ENCODE peak calls at places on chromosomes 12 and 14, in six cellular contexts. W, L, S, V, B and I are unnamed samples.
A peak's percentile ranks its signal among the peaks of the same experiment; 100 is the strongest.

GRCh38 chr12:39272934-39273770 is 169.8 kb downstream of the KIF21A start:
- DNase-seq in W (no peak), L (no peak), S (peak; percentile 61), V (peak; percentile 38), B (peak; percentile 35), I (peak; percentile 10)

GRCh38 chr14:69039287-69039628 is 60.2 kb upstream of the ACTN1 start:
- DNase-seq in W (no peak), L (no peak), S (no peak), V (no peak), B (peak; percentile 72), I (no peak)

GRCh38 chr12:76883826-76884225 is 5.0 kb upstream of the CSRP2 start:
- DNase-seq in W (no peak), L (no peak), S (no peak), V (no peak), B (peak; percentile 27), I (no peak)

GRCh38 chr12:82325540-82326336 is 32.4 kb downstream of the CCDC59 start:
- DNase-seq in W (no peak), L (no peak), S (no peak), V (no peak), B (no peak), I (no peak)

GRCh38 chr12:124509676-124510300 is 57.6 kb downstream of the NCOR2 start:
- DNase-seq in W (no peak), L (peak; percentile 85), S (peak; percentile 63), V (no peak), B (peak; percentile 89), I (peak; percentile 70)

GRCh38 chr14:75559451-75560187 is 18.8 kb upstream of the FLVCR2 start:
- DNase-seq in W (no peak), L (no peak), S (peak; percentile 57), V (no peak), B (peak; percentile 93), I (no peak)

GRCh38 chr12:34345801-34346200 is 323.5 kb downstream of the ALG10 start:
- DNase-seq in W (no peak), L (no peak), S (no peak), V (no peak), B (no peak), I (peak; percentile 44)

GRCh38 chr14:104093366-104094055 is 8.0 kb downstream of the ASPG start:
- DNase-seq in W (no peak), L (no peak), S (no peak), V (no peak), B (no peak), I (peak; percentile 81)

GRCh38 chr14:20262642-20263128 is 23.6 kb downstream of the OR11H4 start:
- DNase-seq in W (no peak), L (no peak), S (no peak), V (no peak), B (peak; percentile 89), I (no peak)

GRCh38 chr14:57275023-57275664 is 6.4 kb downstream of the AP5M1 start:
- DNase-seq in W (no peak), L (no peak), S (no peak), V (no peak), B (no peak), I (no peak)

GRCh38 chr12:113757223-113758002 is 208.7 kb downstream of the RBM19 start:
- DNase-seq in W (no peak), L (no peak), S (no peak), V (no peak), B (peak; percentile 5), I (peak; percentile 61)

GRCh38 chr14:88798161-88798560 is 5.4 kb upstream of the EML5 start:
- DNase-seq in W (no peak), L (no peak), S (no peak), V (no peak), B (no peak), I (no peak)

GRCh38 chr12:3667485-3667884 is 85.4 kb downstream of the CRACR2A start:
- DNase-seq in W (no peak), L (no peak), S (no peak), V (no peak), B (no peak), I (peak; percentile 41)

GRCh38 chr12:1587927-1588573 is 6.3 kb downstream of the FBXL14 start:
- DNase-seq in W (no peak), L (no peak), S (no peak), V (no peak), B (no peak), I (peak; percentile 72)

GRCh38 chr12:76108356-76108755 is 23.9 kb upstream of the NAP1L1 start:
- DNase-seq in W (no peak), L (no peak), S (no peak), V (no peak), B (no peak), I (no peak)

GRCh38 chr14:37599527-37600368 is 4.3 kb downstream of the TTC6 start:
- DNase-seq in W (no peak), L (no peak), S (peak; percentile 40), V (no peak), B (no peak), I (peak; percentile 87)

GRCh38 chr12:27236498-27236897 is 7.6 kb upstream of the STK38L start:
- DNase-seq in W (no peak), L (no peak), S (peak; percentile 13), V (no peak), B (peak; percentile 29), I (no peak)

GRCh38 chr12:47854531-47854930 is 34.8 kb upstream of the HDAC7 start:
- DNase-seq in W (no peak), L (peak; percentile 21), S (no peak), V (no peak), B (no peak), I (no peak)

GRCh38 chr12:116233669-116234068 is 43.8 kb downstream of the MED13L start:
- DNase-seq in W (no peak), L (no peak), S (no peak), V (no peak), B (no peak), I (no peak)

GRCh38 chr12:9340422-9341259 is 132.4 kb upstream of the PZP start:
- DNase-seq in W (no peak), L (no peak), S (no peak), V (no peak), B (peak; percentile 50), I (no peak)

GRCh38 chr14:50697659-50698290 is 29.7 kb upstream of the SAV1 start:
- DNase-seq in W (no peak), L (no peak), S (no peak), V (no peak), B (no peak), I (no peak)

DNA sequence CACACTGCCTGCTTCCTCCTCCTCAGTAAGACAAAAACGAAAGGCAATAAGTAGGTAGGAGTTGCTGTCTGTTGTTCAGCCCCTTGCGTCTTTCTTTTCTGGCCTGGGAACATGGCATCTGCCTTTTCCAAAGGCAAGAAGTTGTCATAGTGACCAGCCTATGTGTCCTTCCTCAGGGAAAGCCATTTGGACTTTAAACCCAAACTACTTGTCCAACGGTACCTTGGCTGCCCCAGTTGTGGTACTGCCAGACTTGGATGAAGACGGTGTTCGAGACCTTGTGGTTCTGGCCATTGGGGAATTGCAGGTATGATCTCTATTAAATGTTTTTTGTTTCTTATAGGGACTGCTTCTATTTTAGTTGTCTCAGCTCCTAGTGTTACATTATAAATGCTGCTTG is 18.5 kb downstream of the FAM234B start:
- DNase-seq in W (no peak), L (no peak), S (no peak), V (no peak), B (no peak), I (no peak)
- H3K4me3 ChIP-seq in W (no peak overlapping the region), L (no peak overlapping the region), S (no peak overlapping the region), V (no peak overlapping the region), B (no peak overlapping the region), I (no peak overlapping the region)

GRCh38 chr14:36317650-36318049 is 2.8 kb downstream of the MBIP start:
- DNase-seq in W (no peak), L (no peak), S (no peak), V (no peak), B (peak; percentile 34), I (no peak)
- H3K36me3 ChIP-seq in W (no peaks in the 10 kb centered on the region), L (peaks cover 9% of the 10 kb centered on the region), S (no peaks in the 10 kb centered on the region), V (peaks cover 20% of the 10 kb centered on the region), B (no peaks in the 10 kb centered on the region), I (no peaks in the 10 kb centered on the region)

GRCh38 chr12:49341777-49342065 is 4.7 kb upstream of the C1QL4 start:
- DNase-seq in W (no peak), L (peak; percentile 57), S (no peak), V (no peak), B (no peak), I (no peak)
- H3K4me3 ChIP-seq in W (peak overlapping the region; percentile 62), L (no peak overlapping the region), S (no peak overlapping the region), V (no peak overlapping the region), B (no peak overlapping the region), I (peak overlapping the region; percentile 60)

GRCh38 chr14:67602071-67602470 is 2.0 kb upstream of the PIGH start:
- DNase-seq in W (no peak), L (no peak), S (no peak), V (no peak), B (no peak), I (no peak)

GRCh38 chr14:67609642-67610310 is 9.7 kb upstream of the PIGH start:
- DNase-seq in W (no peak), L (no peak), S (no peak), V (no peak), B (no peak), I (no peak)

GRCh38 chr14:67602995-67603545 is 3.0 kb upstream of the PIGH start:
- DNase-seq in W (no peak), L (no peak), S (no peak), V (peak; percentile 68), B (peak; percentile 33), I (no peak)

GRCh38 chr14:67610491-67610890 is 9.2 kb upstream of the ARG2 start:
- DNase-seq in W (no peak), L (no peak), S (no peak), V (no peak), B (no peak), I (no peak)

DNA sequence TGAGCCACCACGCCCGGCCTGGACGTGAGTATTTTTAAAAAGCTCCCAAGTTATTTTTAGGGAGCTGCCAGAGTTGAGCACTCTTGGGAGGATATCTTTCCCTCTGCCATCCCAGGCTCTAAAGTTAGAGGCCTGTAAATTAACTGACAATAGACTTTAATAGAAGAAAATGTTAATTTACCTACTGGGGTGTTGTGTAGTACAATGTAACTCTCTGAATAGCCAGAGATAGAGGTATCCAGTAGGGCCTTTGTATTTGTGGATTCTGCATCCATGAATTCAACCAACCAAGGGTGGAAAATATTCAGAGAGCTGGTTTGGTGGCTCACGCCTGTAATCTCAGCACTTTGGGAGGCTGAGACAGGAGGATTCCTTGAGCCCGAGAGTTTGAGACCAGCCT is 7.6 kb upstream of the PIGH start:
- DNase-seq in W (no peak), L (no peak), S (no peak), V (no peak), B (no peak), I (peak; percentile 29)
- H3K36me3 ChIP-seq in W (no peaks in the 10 kb centered on the region), L (no peaks in the 10 kb centered on the region), S (no peaks in the 10 kb centered on the region), V (no peaks in the 10 kb centered on the region), B (no peaks in the 10 kb centered on the region), I (no peaks in the 10 kb centered on the region)